ENCODE peak calls at places on chromosomes 13 and 19, in nine cellular contexts. H is transverse colon; Z is A549; W is heart left ventricle; U is PC-9; Q is tibial artery; K is CD8-positive, alpha-beta T cell; C is testis; F is effector memory CD4-positive, alpha-beta T cell. Y is an unnamed sample.

GRCh38 chr13:100721885-100722512 is 47.4 kb upstream of the TMTC4 start:
- DNase-seq in Z (peak; percentile 28), H (peak; percentile 50), C (peak; percentile 79), K (peak; percentile 12), Q (peak; percentile 35), F (peak; percentile 17), U (no peak), W (no peak), Y (peak; percentile 58)

GRCh38 chr19:409006-409514 is at the start of gene C2CD4C:
- DNase-seq in C (no peak), H (no peak), W (no peak), Q (no peak), Z (no peak), K (no peak), U (no peak), F (no peak), Y (peak; percentile 56)

GRCh38 chr19:41918653-41919244 is 9.5 kb downstream of the ERFL start:
- DNase-seq in W (no peak), Q (no peak), C (no peak), K (no peak), U (no peak), F (no peak), Z (no peak), H (no peak), Y (no peak)

GRCh38 chr13:70391678-70392077 is 283.4 kb upstream of the KLHL1 start:
- DNase-seq in C (no peak), U (no peak), H (peak; percentile 66), W (no peak), K (no peak), Z (no peak), Q (no peak), F (no peak), Y (no peak)

GRCh38 chr19:47778954-47779351 is 450 bp downstream of the SELENOW start:
- DNase-seq in H (peak; percentile 45), Q (peak; percentile 45), F (no peak), U (no peak), C (no peak), K (no peak), W (peak; percentile 63), Z (no peak), Y (peak; percentile 58)

GRCh38 chr19:19214892-19215291 is 3.1 kb downstream of the NCAN start:
- DNase-seq in Q (no peak), C (peak; percentile 46), F (no peak), K (no peak), Z (no peak), W (no peak), U (no peak), H (no peak), Y (peak; percentile 56)

GRCh38 chr13:37085656-37086055 is 19.8 kb downstream of the CSNK1A1L start:
- DNase-seq in Z (no peak), C (no peak), W (no peak), U (no peak), K (no peak), F (no peak), Q (no peak), H (no peak), Y (no peak)

GRCh38 chr13:80585531-80585930 is 244.6 kb upstream of the SPRY2 start:
- DNase-seq in F (no peak), C (no peak), Z (no peak), Q (no peak), K (no peak), W (no peak), U (no peak), H (no peak), Y (no peak)

GRCh38 chr19:7831452-7831851 is 1.4 kb downstream of the EVI5L start:
- DNase-seq in U (no peak), H (peak; percentile 25), K (no peak), F (no peak), Z (peak; percentile 73), C (no peak), W (no peak), Q (no peak), Y (peak; percentile 69)

GRCh38 chr13:22369840-22370239 is 699.0 kb downstream of the FGF9 start:
- DNase-seq in F (no peak), Q (no peak), W (no peak), Z (no peak), C (no peak), H (no peak), U (no peak), K (no peak), Y (no peak)

GRCh38 chr13:91232716-91233115 is 114.8 kb upstream of the MIR17HG start:
- DNase-seq in W (no peak), K (no peak), Z (no peak), Q (no peak), C (no peak), H (no peak), U (no peak), F (no peak), Y (no peak)

GRCh38 chr13:44300895-44301638 is 72.6 kb upstream of the SERP2 start:
- DNase-seq in U (peak; percentile 70), Q (peak; percentile 35), Z (peak; percentile 61), F (no peak), C (no peak), H (no peak), W (peak; percentile 54), K (no peak), Y (peak; percentile 59)

GRCh38 chr13:39777527-39778061 is 122.1 kb downstream of the COG6 start:
- DNase-seq in U (peak; percentile 69), Q (no peak), H (no peak), C (no peak), F (no peak), W (no peak), K (no peak), Z (peak; percentile 8), Y (peak; percentile 91)

GRCh38 chr19:28655054-28655453 is 557.9 kb downstream of the UQCRFS1 start:
- DNase-seq in W (no peak), U (no peak), H (no peak), C (no peak), K (no peak), Z (no peak), F (no peak), Q (no peak), Y (no peak)

GRCh38 chr13:98581971-98582702 is 5.2 kb upstream of the STK24 start:
- DNase-seq in Q (no peak), Z (no peak), U (peak; percentile 49), K (no peak), H (no peak), W (no peak), C (no peak), F (no peak), Y (peak; percentile 86)

GRCh38 chr13:70203661-70204229 is 95.5 kb upstream of the KLHL1 start:
- DNase-seq in W (no peak), U (no peak), H (no peak), C (no peak), Q (no peak), Z (no peak), F (no peak), K (no peak), Y (no peak)

GRCh38 chr13:102399791-102400618 is 1.8 kb downstream of the FGF14 start:
- DNase-seq in Q (no peak), Z (peak; percentile 28), U (no peak), H (peak; percentile 9), C (peak; percentile 14), K (no peak), W (peak; percentile 22), F (peak; percentile 10), Y (peak; percentile 40)

GRCh38 chr19:35790981-35791813 is 15.8 kb downstream of the ARHGAP33 start:
- DNase-seq in W (no peak), Z (no peak), C (no peak), K (no peak), U (no peak), H (no peak), Q (no peak), F (no peak), Y (no peak)

GRCh38 chr13:66365101-66365500 is 865.0 kb downstream of the PCDH9 start:
- DNase-seq in K (no peak), F (no peak), U (no peak), H (no peak), C (no peak), W (no peak), Q (no peak), Z (no peak), Y (no peak)

GRCh38 chr13:31009166-31009565 is 76.7 kb downstream of the TEX26 start:
- DNase-seq in F (no peak), K (no peak), C (no peak), Z (no peak), H (no peak), W (no peak), U (no peak), Q (no peak), Y (no peak)

GRCh38 chr13:29319451-29319850 is 276.0 kb downstream of the SLC7A1 start:
- DNase-seq in F (no peak), H (no peak), Z (no peak), W (no peak), K (no peak), Q (no peak), U (no peak), C (no peak), Y (no peak)

GRCh38 chr13:111449041-111449440 is 128.6 kb downstream of the TEX29 start:
- DNase-seq in H (no peak), Q (no peak), F (no peak), U (no peak), Z (no peak), K (no peak), C (peak; percentile 71), W (no peak), Y (no peak)
- H3K4me1 ChIP-seq in H (no peaks in the 10 kb centered on the region), Q (no peaks in the 10 kb centered on the region), F (no peaks in the 10 kb centered on the region), U (no peaks in the 10 kb centered on the region), Z (no peaks in the 10 kb centered on the region), K (no peaks in the 10 kb centered on the region), C (peaks cover 4% of the 10 kb centered on the region), W (no peaks in the 10 kb centered on the region), Y (no peaks in the 10 kb centered on the region)

GRCh38 chr19:45170146-45171106 is 7.6 kb downstream of the TRAPPC6A start:
- DNase-seq in F (no peak), H (no peak), K (no peak), W (no peak), Z (no peak), C (no peak), U (no peak), Q (no peak), Y (no peak)
- H3K27ac ChIP-seq in F (peak overlapping the region; percentile 56), H (no peak overlapping the region), K (no peak overlapping the region), W (no peak overlapping the region), Z (no peak overlapping the region), C (no peak overlapping the region), U (no peak overlapping the region), Q (no peak overlapping the region), Y (no peak overlapping the region)

GRCh38 chr19:15195381-15195964 is 5.3 kb downstream of the NOTCH3 start:
- DNase-seq in K (no peak), F (no peak), H (peak; percentile 29), U (peak; percentile 89), Q (peak; percentile 74), W (peak; percentile 48), Z (peak; percentile 33), C (no peak), Y (peak; percentile 95)
- H3K4me1 ChIP-seq in K (peaks cover 6% of the 10 kb centered on the region), F (peaks cover 10% of the 10 kb centered on the region), H (peaks cover 12% of the 10 kb centered on the region), U (peaks cover 43% of the 10 kb centered on the region), Q (peaks cover 88% of the 10 kb centered on the region), W (peaks cover 32% of the 10 kb centered on the region), Z (peaks cover 18% of the 10 kb centered on the region), C (peaks cover 10% of the 10 kb centered on the region), Y (peaks cover 7% of the 10 kb centered on the region)

GRCh38 chr13:34310539-34310938 is 492.6 kb downstream of the RFC3 start:
- DNase-seq in C (no peak), K (no peak), Z (no peak), H (no peak), W (no peak), U (no peak), Q (no peak), F (no peak), Y (no peak)

GRCh38 chr13:34303346-34303745 is 485.4 kb downstream of the RFC3 start:
- DNase-seq in H (no peak), Z (no peak), F (no peak), Q (no peak), U (peak; percentile 54), W (no peak), C (no peak), K (no peak), Y (no peak)

GRCh38 chr13:34308725-34309124 is 490.8 kb downstream of the RFC3 start:
- DNase-seq in U (no peak), C (no peak), Z (no peak), K (no peak), W (no peak), F (no peak), Q (no peak), H (no peak), Y (peak; percentile 38)
- H3K27ac ChIP-seq in U (no peak overlapping the region), C (no peak overlapping the region), Z (no peak overlapping the region), K (no peak overlapping the region), W (no peak overlapping the region), F (no peak overlapping the region), Q (no peak overlapping the region), H (no peak overlapping the region), Y (no peak overlapping the region)